ENCODE peak calls at places on chromosomes 2 and 18, in ten cellular contexts. K is pancreas, C is endothelial cell of umbilical vein, V is osteoblast, N is foreskin fibroblast, P is GM23338, X is ovary, J is left lung, O is MCF 10A, L is mucosa of descending colon. I is an unnamed sample.

GRCh38 chr2:12560618-12561017 is 156.1 kb upstream of the TRIB2 start:
- DNase-seq in P (no peak), N (no peak), C (no peak), K (no peak), J (no peak), X (no peak), L (no peak), V (no peak), O (no peak), I (no peak)

GRCh38 chr2:28469304-28469703 is 26.6 kb upstream of the PLB1 start:
- DNase-seq in L (no peak), J (no peak), C (no peak), N (peak; percentile 57), X (no peak), K (no peak), P (no peak), O (peak; percentile 38), V (peak; percentile 92), I (no peak)

GRCh38 chr2:149164827-149165226 is 126.3 kb downstream of the LYPD6B start:
- DNase-seq in X (no peak), O (peak; percentile 26), P (no peak), L (no peak), K (no peak), J (no peak), V (no peak), N (no peak), C (no peak), I (no peak)

GRCh38 chr2:64013053-64013452 is 6.2 kb downstream of the VPS54 start:
- DNase-seq in V (no peak), O (no peak), K (no peak), X (no peak), P (no peak), J (no peak), N (no peak), C (no peak), L (no peak), I (no peak)

GRCh38 chr18:62209046-62209445 is 22.0 kb downstream of the RELCH start:
- DNase-seq in V (no peak), J (no peak), X (no peak), L (no peak), K (no peak), N (peak; percentile 2), O (peak; percentile 5), P (no peak), C (no peak), I (no peak)

GRCh38 chr18:31611511-31611910 is 19.8 kb downstream of the TTR start:
- DNase-seq in N (no peak), P (no peak), J (no peak), X (no peak), C (no peak), O (no peak), V (no peak), K (no peak), L (no peak), I (no peak)

GRCh38 chr2:113291191-113291590 is 12.5 kb upstream of the PAX8 start:
- DNase-seq in O (no peak), C (no peak), J (peak; percentile 79), K (no peak), N (no peak), L (peak; percentile 54), V (no peak), P (peak; percentile 53), X (no peak), I (no peak)

GRCh38 chr2:98469862-98470544 is 25.3 kb downstream of the INPP4A start:
- DNase-seq in L (no peak), V (no peak), P (no peak), K (no peak), O (no peak), N (no peak), J (no peak), C (no peak), X (no peak), I (no peak)

GRCh38 chr2:33091541-33092123 is 144.9 kb downstream of the LTBP1 start:
- DNase-seq in J (no peak), X (no peak), O (no peak), N (peak; percentile 50), K (no peak), V (no peak), P (no peak), L (no peak), C (no peak), I (no peak)

GRCh38 chr18:27862056-27862682 is 314.8 kb downstream of the CDH2 start:
- DNase-seq in J (no peak), K (no peak), L (no peak), X (no peak), N (no peak), V (no peak), P (no peak), C (no peak), O (no peak), I (no peak)

GRCh38 chr18:53441761-53442414 is 782.6 kb downstream of the MBD2 start:
- DNase-seq in C (no peak), O (no peak), N (no peak), V (no peak), P (no peak), X (no peak), J (no peak), K (no peak), L (no peak), I (no peak)

GRCh38 chr2:180463608-180464007 is 456.5 kb upstream of the CWC22 start:
- DNase-seq in K (no peak), C (no peak), P (no peak), L (no peak), J (no peak), V (no peak), N (peak; percentile 5), O (peak; percentile 40), X (no peak), I (no peak)

GRCh38 chr18:60246606-60247005 is 126.0 kb downstream of the MC4R start:
- DNase-seq in J (no peak), C (no peak), N (no peak), K (no peak), V (no peak), O (no peak), L (no peak), X (no peak), P (no peak), I (no peak)

GRCh38 chr2:176729706-176730569 is 460.7 kb downstream of the MTX2 start:
- DNase-seq in P (no peak), O (peak; percentile 81), L (no peak), V (peak; percentile 74), C (peak; percentile 95), N (no peak), K (peak; percentile 72), J (no peak), X (no peak), I (peak; percentile 70)

GRCh38 chr18:45357681-45358470 is 257.4 kb upstream of the SLC14A2 start:
- DNase-seq in O (no peak), N (no peak), J (no peak), L (no peak), K (peak; percentile 42), V (peak; percentile 14), X (no peak), C (no peak), P (no peak), I (peak; percentile 16)

GRCh38 chr2:79235135-79235534 is 75.6 kb upstream of the REG3A start:
- DNase-seq in X (no peak), O (no peak), V (no peak), K (no peak), N (no peak), L (no peak), P (peak; percentile 47), C (no peak), J (no peak), I (no peak)
- TF ChIP-seq CTCF in X (no peak), O (peak; percentile 29), V (no peak), K (no peak), N (no peak), L (no peak), P (peak; percentile 64), C (no peak), J (no peak), I (no peak)

GRCh38 chr2:2098458-2099167 is 232.5 kb downstream of the MYT1L start:
- DNase-seq in C (no peak), O (no peak), P (no peak), J (no peak), X (no peak), L (no peak), V (no peak), N (no peak), K (no peak), I (no peak)

GRCh38 chr2:2102870-2103269 is 228.2 kb downstream of the MYT1L start:
- DNase-seq in J (no peak), X (no peak), N (no peak), O (no peak), V (no peak), K (no peak), L (no peak), C (no peak), P (no peak), I (no peak)

GRCh38 chr2:2104331-2104730 is 226.7 kb downstream of the MYT1L start:
- DNase-seq in V (no peak), L (no peak), J (no peak), O (no peak), P (no peak), X (no peak), K (no peak), N (no peak), C (no peak), I (no peak)

GRCh38 chr2:2103320-2103719 is 227.8 kb downstream of the MYT1L start:
- DNase-seq in L (no peak), K (no peak), P (no peak), C (no peak), J (no peak), V (no peak), O (no peak), X (no peak), N (no peak), I (no peak)

DNA sequence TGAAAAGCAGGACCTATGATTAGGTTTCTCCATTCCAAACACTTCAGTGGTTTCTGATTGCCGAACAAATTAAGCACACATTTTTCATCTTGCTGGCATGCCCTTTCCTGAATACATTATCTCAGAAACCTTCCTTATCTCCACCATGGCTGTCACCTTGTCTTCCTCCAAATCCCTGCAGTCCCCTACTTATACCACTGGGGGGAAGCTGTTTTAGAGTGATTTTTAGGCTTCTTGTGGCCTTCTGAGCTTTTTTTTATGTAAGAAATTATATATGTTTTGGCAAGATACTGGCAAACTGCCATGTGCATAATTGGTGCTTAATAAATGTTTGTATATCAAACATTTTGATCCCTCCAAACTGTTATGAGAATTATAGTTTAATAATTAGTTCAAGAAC is 229.2 kb downstream of the MYT1L start:
- DNase-seq in P (peak; percentile 64), O (peak; percentile 18), N (no peak), V (no peak), K (no peak), X (no peak), J (no peak), L (no peak), C (no peak), I (no peak)
- TF ChIP-seq CTCF in P (peak; percentile 58), O (peak; percentile 16), N (no peak), V (no peak), K (no peak), X (no peak), J (no peak), L (no peak), C (no peak), I (peak; percentile 45)

GRCh38 chr2:231332872-231333500 is 62.5 kb upstream of the B3GNT7 start:
- DNase-seq in N (no peak), O (no peak), C (no peak), V (no peak), J (no peak), L (no peak), P (no peak), X (no peak), K (no peak), I (no peak)
- TF ChIP-seq CTCF in N (no peak), O (no peak), C (no peak), V (no peak), J (no peak), L (no peak), P (no peak), X (no peak), K (no peak), I (no peak)

GRCh38 chr2:230106771-230107170 is 38.0 kb upstream of the SLC16A14 start:
- DNase-seq in V (no peak), P (no peak), O (no peak), C (no peak), N (no peak), K (no peak), X (no peak), J (no peak), L (no peak), I (no peak)
- TF ChIP-seq CTCF in V (no peak), P (no peak), O (no peak), C (no peak), N (no peak), K (no peak), X (no peak), J (no peak), L (no peak), I (no peak)

I was measured in astrocyte of the cerebellum.